ENCODE peak calls at places on chromosomes 6 and 20, in ten cellular contexts. One of them, this sample, is unnamed. For H3K36me3, the result is how much of the 10 kb centered on the place peaks cover.

GRCh38 chr6:131687022-131687421 is 14.2 kb downstream of the OR2A4 start:
- DNase-seq in hepatocyte: no peak
- DNase-seq in upper lobe of right lung: no peak
- DNase-seq in breast epithelium: no peak
- DNase-seq in cardiac muscle cell: no peak
- DNase-seq in lower lobe of right lung: no peak
- DNase-seq in right atrium auricular region: no peak
- DNase-seq in heart left ventricle: no peak
- DNase-seq in sigmoid colon: no peak
- DNase-seq in transverse colon: no peak
- DNase-seq in this sample: no peak

GRCh38 chr6:56348578-56348977 is 101.2 kb upstream of the COL21A1 start:
- DNase-seq in transverse colon: no peak
- DNase-seq in hepatocyte: no peak
- DNase-seq in upper lobe of right lung: no peak
- DNase-seq in right atrium auricular region: no peak
- DNase-seq in lower lobe of right lung: no peak
- DNase-seq in breast epithelium: no peak
- DNase-seq in heart left ventricle: no peak
- DNase-seq in cardiac muscle cell: peak
- DNase-seq in sigmoid colon: no peak
- DNase-seq in this sample: no peak

GRCh38 chr6:14728396-14729024 is 517.4 kb upstream of the JARID2 start:
- DNase-seq in transverse colon: peak
- DNase-seq in lower lobe of right lung: peak
- DNase-seq in hepatocyte: no peak
- DNase-seq in breast epithelium: no peak
- DNase-seq in cardiac muscle cell: peak
- DNase-seq in heart left ventricle: peak
- DNase-seq in upper lobe of right lung: no peak
- DNase-seq in right atrium auricular region: peak
- DNase-seq in sigmoid colon: peak
- DNase-seq in this sample: no peak

GRCh38 chr20:49597825-49598395 is 30.0 kb upstream of the PTGIS start:
- DNase-seq in heart left ventricle: no peak
- DNase-seq in right atrium auricular region: no peak
- DNase-seq in upper lobe of right lung: no peak
- DNase-seq in sigmoid colon: no peak
- DNase-seq in lower lobe of right lung: peak
- DNase-seq in cardiac muscle cell: no peak
- DNase-seq in transverse colon: no peak
- DNase-seq in breast epithelium: no peak
- DNase-seq in hepatocyte: no peak
- DNase-seq in this sample: no peak

GRCh38 chr6:110944681-110945151 is 13.8 kb upstream of the GTF3C6 start:
- DNase-seq in sigmoid colon: no peak
- DNase-seq in hepatocyte: no peak
- DNase-seq in cardiac muscle cell: peak
- DNase-seq in transverse colon: no peak
- DNase-seq in heart left ventricle: no peak
- DNase-seq in upper lobe of right lung: no peak
- DNase-seq in lower lobe of right lung: no peak
- DNase-seq in right atrium auricular region: no peak
- DNase-seq in breast epithelium: no peak
- DNase-seq in this sample: no peak

GRCh38 chr6:142429195-142429594 is 127.4 kb downstream of the ADGRG6 start:
- DNase-seq in heart left ventricle: no peak
- DNase-seq in right atrium auricular region: no peak
- DNase-seq in cardiac muscle cell: no peak
- DNase-seq in upper lobe of right lung: no peak
- DNase-seq in lower lobe of right lung: no peak
- DNase-seq in hepatocyte: no peak
- DNase-seq in sigmoid colon: no peak
- DNase-seq in breast epithelium: no peak
- DNase-seq in transverse colon: no peak
- DNase-seq in this sample: no peak

GRCh38 chr6:168007592-168008338 is 10.3 kb downstream of the KIF25 start:
- DNase-seq in hepatocyte: peak
- DNase-seq in breast epithelium: peak
- DNase-seq in heart left ventricle: no peak
- DNase-seq in upper lobe of right lung: peak
- DNase-seq in right atrium auricular region: no peak
- DNase-seq in lower lobe of right lung: peak
- DNase-seq in cardiac muscle cell: peak
- DNase-seq in sigmoid colon: no peak
- DNase-seq in transverse colon: no peak
- DNase-seq in this sample: no peak

GRCh38 chr20:61173966-61174725 is 77.9 kb upstream of the CDH4 start:
- DNase-seq in right atrium auricular region: no peak
- DNase-seq in transverse colon: no peak
- DNase-seq in cardiac muscle cell: no peak
- DNase-seq in breast epithelium: no peak
- DNase-seq in sigmoid colon: no peak
- DNase-seq in hepatocyte: no peak
- DNase-seq in upper lobe of right lung: no peak
- DNase-seq in lower lobe of right lung: no peak
- DNase-seq in heart left ventricle: no peak
- DNase-seq in this sample: no peak

GRCh38 chr6:112443666-112444065 is 96.5 kb downstream of the RFPL4B start:
- DNase-seq in lower lobe of right lung: no peak
- DNase-seq in cardiac muscle cell: peak
- DNase-seq in upper lobe of right lung: no peak
- DNase-seq in hepatocyte: peak
- DNase-seq in right atrium auricular region: peak
- DNase-seq in heart left ventricle: peak
- DNase-seq in transverse colon: no peak
- DNase-seq in sigmoid colon: peak
- DNase-seq in breast epithelium: peak
- DNase-seq in this sample: no peak

GRCh38 chr6:33298773-33299236 is at the start of gene RGL2:
- DNase-seq in hepatocyte: peak
- DNase-seq in lower lobe of right lung: peak
- DNase-seq in heart left ventricle: peak
- DNase-seq in transverse colon: peak
- DNase-seq in right atrium auricular region: peak
- DNase-seq in breast epithelium: peak
- DNase-seq in sigmoid colon: peak
- DNase-seq in upper lobe of right lung: peak
- DNase-seq in cardiac muscle cell: peak
- DNase-seq in this sample: peak

GRCh38 chr20:22623211-22623610 is 38.8 kb upstream of the FOXA2 start:
- DNase-seq in upper lobe of right lung: no peak
- DNase-seq in heart left ventricle: no peak
- DNase-seq in cardiac muscle cell: peak
- DNase-seq in transverse colon: no peak
- DNase-seq in right atrium auricular region: no peak
- DNase-seq in hepatocyte: no peak
- DNase-seq in lower lobe of right lung: no peak
- DNase-seq in breast epithelium: no peak
- DNase-seq in sigmoid colon: no peak
- DNase-seq in this sample: no peak

GRCh38 chr6:127691147-127691546 is 114.2 kb downstream of the C6orf58 start:
- DNase-seq in heart left ventricle: no peak
- DNase-seq in sigmoid colon: no peak
- DNase-seq in breast epithelium: no peak
- DNase-seq in upper lobe of right lung: no peak
- DNase-seq in right atrium auricular region: no peak
- DNase-seq in lower lobe of right lung: no peak
- DNase-seq in hepatocyte: no peak
- DNase-seq in cardiac muscle cell: no peak
- DNase-seq in transverse colon: no peak
- DNase-seq in this sample: no peak

DNA sequence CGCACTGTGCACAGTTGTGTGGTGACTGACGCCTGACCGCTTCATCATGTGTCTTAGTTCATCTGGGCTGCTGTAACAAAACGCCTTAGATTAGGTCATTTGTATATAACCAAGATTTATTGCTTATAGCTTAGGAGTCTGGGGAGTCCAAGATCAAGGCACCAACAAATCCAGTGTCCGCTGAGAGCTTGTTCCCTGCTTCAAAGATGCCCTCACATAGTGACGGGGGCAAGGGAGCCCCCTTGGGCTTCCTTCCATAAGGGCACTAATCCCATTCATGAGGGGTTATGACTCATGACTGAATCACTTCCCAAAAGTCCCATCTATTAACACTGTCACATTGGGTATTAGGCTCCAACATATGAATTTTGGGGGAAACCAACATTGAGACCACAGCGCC is 34.6 kb downstream of the CYP24A1 start:
- DNase-seq in right atrium auricular region: no peak
- DNase-seq in cardiac muscle cell: no peak
- DNase-seq in lower lobe of right lung: no peak
- DNase-seq in sigmoid colon: no peak
- DNase-seq in breast epithelium: no peak
- DNase-seq in heart left ventricle: no peak
- DNase-seq in hepatocyte: no peak
- DNase-seq in transverse colon: no peak
- DNase-seq in upper lobe of right lung: no peak
- DNase-seq in this sample: no peak
- TF ChIP-seq CTCF in right atrium auricular region: no peak
- TF ChIP-seq CTCF in cardiac muscle cell: no peak
- TF ChIP-seq CTCF in lower lobe of right lung: no peak
- TF ChIP-seq CTCF in sigmoid colon: no peak
- TF ChIP-seq CTCF in breast epithelium: no peak
- TF ChIP-seq CTCF in heart left ventricle: no peak
- TF ChIP-seq CTCF in hepatocyte: no peak
- TF ChIP-seq CTCF in transverse colon: no peak
- TF ChIP-seq CTCF in upper lobe of right lung: no peak
- TF ChIP-seq CTCF in this sample: no peak

GRCh38 chr6:119449253-119450156 is 99.9 kb upstream of the MAN1A1 start:
- DNase-seq in hepatocyte: no peak
- DNase-seq in lower lobe of right lung: no peak
- DNase-seq in cardiac muscle cell: no peak
- DNase-seq in transverse colon: no peak
- DNase-seq in breast epithelium: no peak
- DNase-seq in sigmoid colon: no peak
- DNase-seq in right atrium auricular region: no peak
- DNase-seq in upper lobe of right lung: no peak
- DNase-seq in heart left ventricle: no peak
- DNase-seq in this sample: no peak

GRCh38 chr6:119454694-119455093 is 105.1 kb upstream of the MAN1A1 start:
- DNase-seq in sigmoid colon: no peak
- DNase-seq in heart left ventricle: no peak
- DNase-seq in hepatocyte: no peak
- DNase-seq in breast epithelium: no peak
- DNase-seq in lower lobe of right lung: no peak
- DNase-seq in right atrium auricular region: no peak
- DNase-seq in upper lobe of right lung: no peak
- DNase-seq in cardiac muscle cell: peak
- DNase-seq in transverse colon: no peak
- DNase-seq in this sample: no peak

DNA sequence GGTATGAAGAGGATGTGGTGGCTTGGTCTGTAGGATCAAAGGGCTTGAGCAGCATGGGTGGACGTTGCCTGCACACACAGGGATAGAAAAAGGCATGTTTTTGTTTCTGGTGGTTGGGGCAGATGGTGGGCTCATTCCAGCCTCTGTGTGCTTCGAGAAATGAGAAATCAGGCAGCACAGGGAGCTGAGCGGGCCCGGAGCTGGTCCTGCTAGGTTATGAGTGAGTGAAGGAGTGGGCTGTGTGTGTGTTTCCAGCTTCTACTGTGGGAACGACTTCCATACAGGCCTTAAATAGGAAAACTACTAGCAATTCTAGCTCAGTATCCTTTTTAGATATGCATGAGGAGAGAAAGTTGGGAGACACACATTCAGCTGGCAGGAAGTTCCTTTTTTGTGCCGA is 103.7 kb upstream of the MAN1A1 start:
- DNase-seq in heart left ventricle: no peak
- DNase-seq in cardiac muscle cell: no peak
- DNase-seq in breast epithelium: no peak
- DNase-seq in sigmoid colon: no peak
- DNase-seq in transverse colon: no peak
- DNase-seq in lower lobe of right lung: no peak
- DNase-seq in upper lobe of right lung: no peak
- DNase-seq in hepatocyte: no peak
- DNase-seq in right atrium auricular region: no peak
- DNase-seq in this sample: no peak
- H3K27ac ChIP-seq in heart left ventricle: no peak
- H3K27ac ChIP-seq in cardiac muscle cell: no peak
- H3K27ac ChIP-seq in breast epithelium: no peak
- H3K27ac ChIP-seq in sigmoid colon: no peak
- H3K27ac ChIP-seq in transverse colon: no peak
- H3K27ac ChIP-seq in lower lobe of right lung: no peak
- H3K27ac ChIP-seq in upper lobe of right lung: no peak
- H3K27ac ChIP-seq in hepatocyte: no peak
- H3K27ac ChIP-seq in right atrium auricular region: no peak
- H3K27ac ChIP-seq in this sample: no peak

GRCh38 chr6:139904158-139904533 is 529.7 kb upstream of the CITED2 start:
- DNase-seq in hepatocyte: no peak
- DNase-seq in cardiac muscle cell: no peak
- DNase-seq in heart left ventricle: no peak
- DNase-seq in transverse colon: no peak
- DNase-seq in right atrium auricular region: no peak
- DNase-seq in upper lobe of right lung: no peak
- DNase-seq in breast epithelium: no peak
- DNase-seq in sigmoid colon: no peak
- DNase-seq in lower lobe of right lung: no peak
- DNase-seq in this sample: no peak
- H3K36me3 ChIP-seq in hepatocyte: under half
- H3K36me3 ChIP-seq in cardiac muscle cell: under half
- H3K36me3 ChIP-seq in heart left ventricle: under half
- H3K36me3 ChIP-seq in transverse colon: under half
- H3K36me3 ChIP-seq in right atrium auricular region: under half
- H3K36me3 ChIP-seq in upper lobe of right lung: under half
- H3K36me3 ChIP-seq in breast epithelium: under half
- H3K36me3 ChIP-seq in sigmoid colon: under half
- H3K36me3 ChIP-seq in lower lobe of right lung: under half
- H3K36me3 ChIP-seq in this sample: under half

GRCh38 chr6:157943964-157944283 is 37.7 kb upstream of the SYNJ2 start:
- DNase-seq in right atrium auricular region: no peak
- DNase-seq in lower lobe of right lung: no peak
- DNase-seq in heart left ventricle: no peak
- DNase-seq in hepatocyte: no peak
- DNase-seq in upper lobe of right lung: no peak
- DNase-seq in cardiac muscle cell: no peak
- DNase-seq in sigmoid colon: no peak
- DNase-seq in breast epithelium: no peak
- DNase-seq in transverse colon: no peak
- DNase-seq in this sample: no peak

GRCh38 chr6:157946053-157946617 is 35.5 kb upstream of the SYNJ2 start:
- DNase-seq in lower lobe of right lung: no peak
- DNase-seq in breast epithelium: no peak
- DNase-seq in sigmoid colon: no peak
- DNase-seq in heart left ventricle: no peak
- DNase-seq in hepatocyte: no peak
- DNase-seq in cardiac muscle cell: no peak
- DNase-seq in transverse colon: no peak
- DNase-seq in upper lobe of right lung: no peak
- DNase-seq in right atrium auricular region: no peak
- DNase-seq in this sample: no peak

GRCh38 chr6:157943249-157943963 is 38.3 kb upstream of the SYNJ2 start:
- DNase-seq in sigmoid colon: no peak
- DNase-seq in transverse colon: no peak
- DNase-seq in lower lobe of right lung: no peak
- DNase-seq in upper lobe of right lung: no peak
- DNase-seq in hepatocyte: no peak
- DNase-seq in breast epithelium: no peak
- DNase-seq in right atrium auricular region: no peak
- DNase-seq in heart left ventricle: no peak
- DNase-seq in cardiac muscle cell: no peak
- DNase-seq in this sample: no peak

GRCh38 chr6:157944983-157945931 is 36.4 kb upstream of the SYNJ2 start:
- DNase-seq in lower lobe of right lung: no peak
- DNase-seq in hepatocyte: no peak
- DNase-seq in heart left ventricle: no peak
- DNase-seq in sigmoid colon: no peak
- DNase-seq in right atrium auricular region: no peak
- DNase-seq in upper lobe of right lung: no peak
- DNase-seq in cardiac muscle cell: no peak
- DNase-seq in transverse colon: no peak
- DNase-seq in breast epithelium: no peak
- DNase-seq in this sample: no peak

GRCh38 chr6:157946865-157947532 is 34.7 kb upstream of the SYNJ2 start:
- DNase-seq in breast epithelium: no peak
- DNase-seq in lower lobe of right lung: no peak
- DNase-seq in cardiac muscle cell: peak
- DNase-seq in upper lobe of right lung: no peak
- DNase-seq in right atrium auricular region: no peak
- DNase-seq in heart left ventricle: no peak
- DNase-seq in hepatocyte: no peak
- DNase-seq in sigmoid colon: no peak
- DNase-seq in transverse colon: no peak
- DNase-seq in this sample: no peak
- TF ChIP-seq CTCF in breast epithelium: no peak
- TF ChIP-seq CTCF in lower lobe of right lung: peak
- TF ChIP-seq CTCF in cardiac muscle cell: peak
- TF ChIP-seq CTCF in upper lobe of right lung: peak
- TF ChIP-seq CTCF in right atrium auricular region: no peak
- TF ChIP-seq CTCF in heart left ventricle: peak
- TF ChIP-seq CTCF in hepatocyte: peak
- TF ChIP-seq CTCF in sigmoid colon: peak
- TF ChIP-seq CTCF in transverse colon: peak
- TF ChIP-seq CTCF in this sample: peak